ENCODE peak calls at places on chromosomes 5 and 9, in four cellular contexts. W, Y, T and V are unnamed samples.
A peak's percentile ranks its signal among the peaks of the same experiment; 100 is the strongest.

GRCh38 chr5:118956727-118957126 is 31.6 kb downstream of the DTWD2 start:
- DNase-seq in W (no peak), Y (no peak), T (no peak), V (no peak)

GRCh38 chr9:94057918-94058317 is 26.3 kb upstream of the PTPDC1 start:
- DNase-seq in W (no peak), Y (no peak), T (no peak), V (no peak)

GRCh38 chr9:136124976-136125692 is 6.5 kb upstream of the TMEM250 start:
- DNase-seq in W (no peak), Y (no peak), T (no peak), V (no peak)

GRCh38 chr9:85524531-85524930 is 217.2 kb downstream of the AGTPBP1 start:
- DNase-seq in W (no peak), Y (no peak), T (no peak), V (no peak)

GRCh38 chr5:14399054-14399657 is 182.4 kb upstream of the OTULINL start:
- DNase-seq in W (peak; percentile 21), Y (peak; percentile 68), T (no peak), V (no peak)

GRCh38 chr5:141848771-141849370 is 29.3 kb downstream of the PCDH1 start:
- DNase-seq in W (no peak), Y (peak; percentile 34), T (no peak), V (no peak)

GRCh38 chr5:80620206-80620605 is 34.2 kb upstream of the MSH3 start:
- DNase-seq in W (no peak), Y (peak; percentile 53), T (no peak), V (no peak)

GRCh38 chr5:8843766-8844165 is 702.1 kb downstream of the SEMA5A start:
- DNase-seq in W (no peak), Y (peak; percentile 62), T (peak; percentile 80), V (no peak)

GRCh38 chr9:131800885-131801284 is 61.0 kb upstream of the RAPGEF1 start:
- DNase-seq in W (no peak), Y (no peak), T (no peak), V (no peak)

GRCh38 chr5:104843822-104844221 is 1281.2 kb upstream of the NUDT12 start:
- DNase-seq in W (no peak), Y (no peak), T (no peak), V (no peak)

GRCh38 chr5:176577312-176578176 is 28.4 kb downstream of the CDHR2 start:
- DNase-seq in W (no peak), Y (no peak), T (no peak), V (no peak)

GRCh38 chr9:75200892-75201470 is 112.7 kb downstream of the OSTF1 start:
- DNase-seq in W (peak; percentile 61), Y (peak; percentile 25), T (no peak), V (peak; percentile 18)

GRCh38 chr5:72107874-72108199 is 562 bp downstream of the MAP1B start:
- DNase-seq in W (no peak), Y (peak; percentile 10), T (no peak), V (no peak)

GRCh38 chr5:62661126-62661525 is 82.5 kb downstream of the LRRC70 start:
- DNase-seq in W (no peak), Y (no peak), T (no peak), V (no peak)

GRCh38 chr9:124869986-124870560 is 8.1 kb downstream of the ARPC5L start:
- DNase-seq in W (no peak), Y (peak; percentile 19), T (no peak), V (no peak)

GRCh38 chr9:17116400-17116837 is 18.4 kb upstream of the CNTLN start:
- DNase-seq in W (peak; percentile 19), Y (no peak), T (no peak), V (no peak)

GRCh38 chr9:136558373-136558772 is 12.5 kb upstream of the NOTCH1 start:
- DNase-seq in W (no peak), Y (no peak), T (no peak), V (no peak)

GRCh38 chr9:122392714-122393113 is 21.9 kb downstream of the PTGS1 start:
- DNase-seq in W (no peak), Y (no peak), T (no peak), V (no peak)

GRCh38 chr5:65721775-65722574 is at the start of the genes NLN and SGTB:
- DNase-seq in W (peak; percentile 37), Y (peak; percentile 63), T (no peak), V (no peak)

GRCh38 chr5:181099453-181100086 is 31.4 kb downstream of the OR2V1 start:
- DNase-seq in W (no peak), Y (no peak), T (no peak), V (no peak)

GRCh38 chr9:14033067-14033466 is 280.9 kb downstream of the NFIB start:
- DNase-seq in W (no peak), Y (no peak), T (no peak), V (no peak)

GRCh38 chr5:103223031-103223955 is 35.3 kb upstream of the MACIR start:
- DNase-seq in W (no peak), Y (no peak), T (no peak), V (no peak)

GRCh38 chr5:14531668-14532067 is 49.9 kb upstream of the OTULINL start:
- DNase-seq in W (no peak), Y (no peak), T (no peak), V (no peak)

GRCh38 chr5:126542441-126542840 is 52.6 kb downstream of the ALDH7A1 start:
- DNase-seq in W (no peak), Y (no peak), T (no peak), V (no peak)

GRCh38 chr5:89951876-89952275 is 457.7 kb downstream of the CETN3 start:
- DNase-seq in W (no peak), Y (no peak), T (no peak), V (no peak)

GRCh38 chr5:157076558-157076957 is 17.6 kb upstream of the HAVCR1 start:
- DNase-seq in W (no peak), Y (peak; percentile 29), T (peak; percentile 26), V (no peak)

GRCh38 chr5:185095-186070 is 5.9 kb upstream of the LRRC14B start:
- DNase-seq in W (no peak), Y (no peak), T (no peak), V (no peak)

GRCh38 chr5:78660401-78660800 is 11.8 kb upstream of the LHFPL2 start:
- DNase-seq in W (no peak), Y (no peak), T (no peak), V (no peak)

GRCh38 chr9:38700695-38701094 is 19.2 kb downstream of the FAM240B start:
- DNase-seq in W (no peak), Y (peak; percentile 38), T (no peak), V (no peak)

GRCh38 chr9:129351058-129351641 is 173.1 kb upstream of the IER5L start:
- DNase-seq in W (no peak), Y (no peak), T (no peak), V (no peak)

GRCh38 chr9:130825051-130825651 is 9.9 kb upstream of the ABL1 start:
- DNase-seq in W (no peak), Y (peak; percentile 80), T (no peak), V (no peak)

GRCh38 chr9:99368341-99369326 is 146.6 kb downstream of the SEC61B start:
- DNase-seq in W (no peak), Y (peak; percentile 55), T (peak; percentile 55), V (no peak)

GRCh38 chr5:132022737-132023136 is 11.3 kb upstream of the ACSL6 start:
- DNase-seq in W (no peak), Y (no peak), T (no peak), V (no peak)

GRCh38 chr9:37061763-37062162 is 27.7 kb upstream of the PAX5 start:
- DNase-seq in W (no peak), Y (peak; percentile 34), T (no peak), V (no peak)

GRCh38 chr9:17906204-17906840 is 327.5 kb downstream of the SH3GL2 start:
- DNase-seq in W (no peak), Y (no peak), T (no peak), V (no peak)

GRCh38 chr9:134787601-134788531 is 92.7 kb upstream of the FCN2 start:
- DNase-seq in W (no peak), Y (no peak), T (no peak), V (no peak)

GRCh38 chr9:134792627-134793026 is 88.0 kb upstream of the FCN2 start:
- DNase-seq in W (no peak), Y (no peak), T (no peak), V (no peak)

GRCh38 chr9:134789168-134789567 is 91.4 kb upstream of the FCN2 start:
- DNase-seq in W (no peak), Y (no peak), T (no peak), V (no peak)

GRCh38 chr9:134793281-134793680 is 87.3 kb upstream of the FCN2 start:
- DNase-seq in W (no peak), Y (peak; percentile 44), T (peak; percentile 39), V (no peak)

GRCh38 chr9:134791009-134791408 is 89.6 kb upstream of the FCN2 start:
- DNase-seq in W (no peak), Y (no peak), T (no peak), V (no peak)
- TF ChIP-seq CTCF in W (no peak), Y (no peak), T (no peak), V (no peak)

DNA sequence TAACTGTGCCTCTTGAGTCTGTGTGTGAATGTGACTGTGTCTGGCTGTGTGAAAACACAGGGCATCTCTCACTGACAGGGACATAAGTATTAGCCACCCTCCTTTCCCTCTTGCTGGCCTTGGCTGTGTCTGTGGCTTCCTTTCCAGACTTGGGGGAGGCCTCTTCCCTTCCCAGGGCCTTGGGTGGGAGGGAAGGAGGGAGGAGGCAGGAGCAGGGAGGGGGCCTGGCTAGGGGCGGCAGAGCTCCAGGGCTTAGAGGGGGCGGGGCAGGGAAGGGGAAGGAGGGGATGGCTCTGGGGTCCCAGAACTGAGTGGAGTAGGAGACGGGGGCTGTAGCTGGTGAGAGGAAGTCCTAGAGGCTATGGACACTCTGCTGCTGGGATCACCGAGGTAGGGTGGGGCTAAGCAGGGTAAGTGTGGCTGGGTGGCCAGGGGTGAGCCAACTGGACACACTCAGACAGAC is 1.7 kb downstream of the IL11RA start:
- DNase-seq in W (no peak), Y (no peak), T (no peak), V (no peak)
- H3K4me3 ChIP-seq in W (no peak overlapping the region), Y (no peak overlapping the region), T (no peak overlapping the region), V (no peak overlapping the region)

GRCh38 chr5:170552486-170553122 is 48.8 kb downstream of the KCNIP1 start:
- DNase-seq in W (no peak), Y (peak; percentile 88), T (peak; percentile 4), V (no peak)
- TF ChIP-seq CTCF in W (no peak), Y (peak; percentile 16), T (no peak), V (peak; percentile 3)

GRCh38 chr9:86978986-86979385 is 31.7 kb upstream of the GAS1 start:
- DNase-seq in W (no peak), Y (peak; percentile 31), T (no peak), V (no peak)

GRCh38 chr9:86978413-86978812 is 31.1 kb upstream of the GAS1 start:
- DNase-seq in W (no peak), Y (peak; percentile 53), T (no peak), V (no peak)

GRCh38 chr9:86980802-86981201 is 33.5 kb upstream of the GAS1 start:
- DNase-seq in W (no peak), Y (no peak), T (no peak), V (no peak)

GRCh38 chr9:86977205-86977835 is 30.0 kb upstream of the GAS1 start:
- DNase-seq in W (no peak), Y (peak; percentile 22), T (peak; percentile 66), V (no peak)

GRCh38 chr9:86979686-86980085 is 32.4 kb upstream of the GAS1 start:
- DNase-seq in W (no peak), Y (no peak), T (no peak), V (no peak)
- H3K4me3 ChIP-seq in W (no peak overlapping the region), Y (no peak overlapping the region), T (no peak overlapping the region), V (no peak overlapping the region)

DNA sequence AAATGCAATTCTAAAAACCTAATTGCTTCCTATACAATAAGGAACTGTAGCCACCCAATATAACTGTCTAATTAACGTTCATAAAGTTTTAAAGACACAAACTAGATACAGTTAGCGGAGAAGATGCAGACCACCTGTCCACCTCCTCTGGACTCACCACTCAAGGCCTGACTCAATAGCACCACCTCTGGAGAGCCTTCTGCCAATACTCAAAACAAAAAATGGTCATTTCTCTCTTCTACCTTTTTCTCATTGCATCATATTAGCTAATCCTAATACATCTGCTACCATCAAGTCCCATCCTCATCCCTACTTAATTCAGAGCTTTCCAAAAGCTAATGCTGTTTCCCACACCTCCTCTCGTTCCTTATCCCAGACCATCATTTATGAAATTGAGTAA is 159.9 kb downstream of the MLLT3 start:
- DNase-seq in W (no peak), Y (no peak), T (no peak), V (no peak)
- TF ChIP-seq CTCF in W (peak; percentile 57), Y (peak; percentile 38), T (no peak), V (peak; percentile 33)